ENCODE peak calls at places on chromosomes 2 and 18, in seven cellular contexts. One of them, this sample, is unnamed. For H3K9me3, the result is how much of the 10 kb centered on the place peaks cover.

GRCh38 chr18:69071680-69072079 is 273.8 kb downstream of the CCDC102B start:
- DNase-seq in prostate gland: no peak
- DNase-seq in HepG2: no peak
- DNase-seq in suprapubic skin: no peak
- DNase-seq in spleen: no peak
- DNase-seq in H1: no peak
- DNase-seq in transverse colon: no peak
- DNase-seq in this sample: no peak

GRCh38 chr2:196234672-196235071 is 63.3 kb upstream of the STK17B start:
- DNase-seq in suprapubic skin: no peak
- DNase-seq in transverse colon: no peak
- DNase-seq in H1: no peak
- DNase-seq in prostate gland: no peak
- DNase-seq in HepG2: no peak
- DNase-seq in spleen: no peak
- DNase-seq in this sample: no peak

GRCh38 chr2:79935771-79936657 is 368.5 kb downstream of the LRRTM1 start:
- DNase-seq in prostate gland: peak
- DNase-seq in transverse colon: peak
- DNase-seq in suprapubic skin: no peak
- DNase-seq in H1: peak
- DNase-seq in HepG2: peak
- DNase-seq in spleen: no peak
- DNase-seq in this sample: no peak

GRCh38 chr2:9967053-9967775 is 15.7 kb downstream of the GRHL1 start:
- DNase-seq in suprapubic skin: no peak
- DNase-seq in prostate gland: no peak
- DNase-seq in transverse colon: no peak
- DNase-seq in spleen: no peak
- DNase-seq in H1: no peak
- DNase-seq in HepG2: no peak
- DNase-seq in this sample: no peak

GRCh38 chr2:121598087-121598486 is 51.2 kb downstream of the CLASP1 start:
- DNase-seq in transverse colon: no peak
- DNase-seq in HepG2: peak
- DNase-seq in H1: no peak
- DNase-seq in suprapubic skin: no peak
- DNase-seq in spleen: no peak
- DNase-seq in prostate gland: no peak
- DNase-seq in this sample: no peak

GRCh38 chr2:157751462-157752058 is 122.9 kb upstream of the ACVR1C start:
- DNase-seq in prostate gland: no peak
- DNase-seq in H1: no peak
- DNase-seq in suprapubic skin: no peak
- DNase-seq in spleen: no peak
- DNase-seq in transverse colon: no peak
- DNase-seq in HepG2: peak
- DNase-seq in this sample: no peak

GRCh38 chr2:164504253-164504652 is 117.0 kb downstream of the GRB14 start:
- DNase-seq in spleen: no peak
- DNase-seq in prostate gland: no peak
- DNase-seq in transverse colon: no peak
- DNase-seq in HepG2: peak
- DNase-seq in suprapubic skin: no peak
- DNase-seq in H1: no peak
- DNase-seq in this sample: no peak

GRCh38 chr18:6737833-6738232 is 8.3 kb downstream of the ARHGAP28 start:
- DNase-seq in transverse colon: no peak
- DNase-seq in HepG2: no peak
- DNase-seq in spleen: no peak
- DNase-seq in prostate gland: no peak
- DNase-seq in suprapubic skin: no peak
- DNase-seq in H1: no peak
- DNase-seq in this sample: no peak

GRCh38 chr2:26119521-26119920 is 53.4 kb upstream of the GAREM2 start:
- DNase-seq in spleen: no peak
- DNase-seq in suprapubic skin: no peak
- DNase-seq in H1: no peak
- DNase-seq in prostate gland: no peak
- DNase-seq in transverse colon: no peak
- DNase-seq in HepG2: no peak
- DNase-seq in this sample: no peak

GRCh38 chr18:7898181-7898580 is 331.1 kb downstream of the PTPRM start:
- DNase-seq in prostate gland: no peak
- DNase-seq in transverse colon: no peak
- DNase-seq in H1: no peak
- DNase-seq in HepG2: no peak
- DNase-seq in spleen: no peak
- DNase-seq in suprapubic skin: no peak
- DNase-seq in this sample: no peak

GRCh38 chr18:77262655-77263470 is 13.2 kb downstream of the GALR1 start:
- DNase-seq in suprapubic skin: no peak
- DNase-seq in HepG2: peak
- DNase-seq in transverse colon: no peak
- DNase-seq in H1: no peak
- DNase-seq in spleen: no peak
- DNase-seq in prostate gland: peak
- DNase-seq in this sample: no peak

GRCh38 chr2:9844581-9844980 is 1.3 kb downstream of the TAF1B start:
- DNase-seq in spleen: no peak
- DNase-seq in HepG2: no peak
- DNase-seq in prostate gland: no peak
- DNase-seq in H1: no peak
- DNase-seq in suprapubic skin: no peak
- DNase-seq in transverse colon: no peak
- DNase-seq in this sample: no peak

GRCh38 chr2:181943411-181944124 is 42.1 kb upstream of the PPP1R1C start:
- DNase-seq in transverse colon: no peak
- DNase-seq in suprapubic skin: no peak
- DNase-seq in prostate gland: no peak
- DNase-seq in spleen: no peak
- DNase-seq in HepG2: no peak
- DNase-seq in H1: no peak
- DNase-seq in this sample: no peak

GRCh38 chr2:113132622-113133021 is 5.2 kb downstream of the IL1RN start:
- DNase-seq in prostate gland: no peak
- DNase-seq in H1: no peak
- DNase-seq in suprapubic skin: no peak
- DNase-seq in HepG2: no peak
- DNase-seq in spleen: peak
- DNase-seq in transverse colon: no peak
- DNase-seq in this sample: no peak

GRCh38 chr2:129911363-129912065 is 68.0 kb upstream of the RAB6C start:
- DNase-seq in prostate gland: no peak
- DNase-seq in suprapubic skin: no peak
- DNase-seq in H1: no peak
- DNase-seq in transverse colon: no peak
- DNase-seq in spleen: no peak
- DNase-seq in HepG2: no peak
- DNase-seq in this sample: peak

GRCh38 chr2:43376523-43377198 is 150.3 kb upstream of the ZFP36L2 start:
- DNase-seq in HepG2: peak
- DNase-seq in transverse colon: no peak
- DNase-seq in prostate gland: no peak
- DNase-seq in spleen: no peak
- DNase-seq in suprapubic skin: no peak
- DNase-seq in H1: peak
- DNase-seq in this sample: no peak

GRCh38 chr18:61400714-61401113 is 67.5 kb downstream of the CDH20 start:
- DNase-seq in transverse colon: no peak
- DNase-seq in prostate gland: no peak
- DNase-seq in suprapubic skin: no peak
- DNase-seq in HepG2: no peak
- DNase-seq in spleen: no peak
- DNase-seq in H1: no peak
- DNase-seq in this sample: no peak

GRCh38 chr2:83951378-83951947 is 507.6 kb downstream of the SUCLG1 start:
- DNase-seq in transverse colon: no peak
- DNase-seq in HepG2: no peak
- DNase-seq in spleen: no peak
- DNase-seq in suprapubic skin: no peak
- DNase-seq in prostate gland: no peak
- DNase-seq in H1: no peak
- DNase-seq in this sample: no peak

GRCh38 chr18:56319953-56320352 is 318.4 kb downstream of the TXNL1 start:
- DNase-seq in suprapubic skin: no peak
- DNase-seq in prostate gland: no peak
- DNase-seq in H1: no peak
- DNase-seq in HepG2: no peak
- DNase-seq in transverse colon: no peak
- DNase-seq in spleen: no peak
- DNase-seq in this sample: no peak

GRCh38 chr18:48779462-48779861 is 171.3 kb downstream of the SMAD7 start:
- DNase-seq in transverse colon: no peak
- DNase-seq in prostate gland: no peak
- DNase-seq in suprapubic skin: no peak
- DNase-seq in spleen: no peak
- DNase-seq in HepG2: no peak
- DNase-seq in H1: no peak
- DNase-seq in this sample: no peak

GRCh38 chr2:241295326-241296095 is 20.0 kb downstream of the HDLBP start:
- DNase-seq in H1: no peak
- DNase-seq in spleen: no peak
- DNase-seq in prostate gland: no peak
- DNase-seq in transverse colon: no peak
- DNase-seq in HepG2: no peak
- DNase-seq in suprapubic skin: no peak
- DNase-seq in this sample: no peak

GRCh38 chr2:150404147-150404546 is 83.3 kb downstream of the RND3 start:
- DNase-seq in HepG2: no peak
- DNase-seq in prostate gland: no peak
- DNase-seq in suprapubic skin: no peak
- DNase-seq in H1: no peak
- DNase-seq in transverse colon: no peak
- DNase-seq in spleen: no peak
- DNase-seq in this sample: no peak

GRCh38 chr2:239716536-239717318 is 308.4 kb downstream of the NDUFA10 start:
- DNase-seq in prostate gland: no peak
- DNase-seq in suprapubic skin: peak
- DNase-seq in spleen: peak
- DNase-seq in HepG2: no peak
- DNase-seq in transverse colon: no peak
- DNase-seq in H1: no peak
- DNase-seq in this sample: no peak

GRCh38 chr2:239715202-239715601 is 309.9 kb downstream of the NDUFA10 start:
- DNase-seq in prostate gland: no peak
- DNase-seq in transverse colon: no peak
- DNase-seq in spleen: peak
- DNase-seq in suprapubic skin: peak
- DNase-seq in H1: no peak
- DNase-seq in HepG2: no peak
- DNase-seq in this sample: no peak

GRCh38 chr2:239714116-239714515 is 311.0 kb downstream of the NDUFA10 start:
- DNase-seq in spleen: peak
- DNase-seq in suprapubic skin: no peak
- DNase-seq in transverse colon: no peak
- DNase-seq in HepG2: no peak
- DNase-seq in H1: no peak
- DNase-seq in prostate gland: no peak
- DNase-seq in this sample: no peak

GRCh38 chr2:239716009-239716408 is 309.1 kb downstream of the NDUFA10 start:
- DNase-seq in suprapubic skin: no peak
- DNase-seq in transverse colon: no peak
- DNase-seq in prostate gland: no peak
- DNase-seq in spleen: no peak
- DNase-seq in HepG2: no peak
- DNase-seq in H1: no peak
- DNase-seq in this sample: no peak

GRCh38 chr2:239715606-239716005 is 309.5 kb downstream of the NDUFA10 start:
- DNase-seq in spleen: peak
- DNase-seq in suprapubic skin: peak
- DNase-seq in prostate gland: no peak
- DNase-seq in transverse colon: no peak
- DNase-seq in H1: no peak
- DNase-seq in HepG2: no peak
- DNase-seq in this sample: no peak
- H3K9me3 ChIP-seq in spleen: under half
- H3K9me3 ChIP-seq in suprapubic skin: under half
- H3K9me3 ChIP-seq in prostate gland: under half
- H3K9me3 ChIP-seq in transverse colon: under half
- H3K9me3 ChIP-seq in H1: under half
- H3K9me3 ChIP-seq in HepG2: under half
- H3K9me3 ChIP-seq in this sample: under half

GRCh38 chr2:63434597-63434996 is 153.7 kb downstream of the WDPCP start:
- DNase-seq in H1: no peak
- DNase-seq in prostate gland: no peak
- DNase-seq in transverse colon: no peak
- DNase-seq in suprapubic skin: no peak
- DNase-seq in HepG2: no peak
- DNase-seq in spleen: no peak
- DNase-seq in this sample: no peak
- TF ChIP-seq POLR2AphosphoS5 in H1: no peak
- TF ChIP-seq POLR2AphosphoS5 in prostate gland: no peak
- TF ChIP-seq POLR2AphosphoS5 in transverse colon: no peak
- TF ChIP-seq POLR2AphosphoS5 in suprapubic skin: no peak
- TF ChIP-seq POLR2AphosphoS5 in HepG2: no peak
- TF ChIP-seq POLR2AphosphoS5 in spleen: no peak
- TF ChIP-seq POLR2AphosphoS5 in this sample: no peak

GRCh38 chr2:63699549-63699839 is 110.7 kb downstream of the MDH1 start:
- DNase-seq in suprapubic skin: no peak
- DNase-seq in transverse colon: no peak
- DNase-seq in HepG2: no peak
- DNase-seq in H1: no peak
- DNase-seq in spleen: no peak
- DNase-seq in prostate gland: no peak
- DNase-seq in this sample: no peak

GRCh38 chr2:63701406-63701805 is 112.6 kb downstream of the MDH1 start:
- DNase-seq in H1: no peak
- DNase-seq in spleen: no peak
- DNase-seq in prostate gland: no peak
- DNase-seq in HepG2: no peak
- DNase-seq in suprapubic skin: no peak
- DNase-seq in transverse colon: no peak
- DNase-seq in this sample: no peak

GRCh38 chr2:63700276-63700675 is 111.5 kb downstream of the MDH1 start:
- DNase-seq in spleen: no peak
- DNase-seq in suprapubic skin: no peak
- DNase-seq in transverse colon: no peak
- DNase-seq in prostate gland: no peak
- DNase-seq in H1: no peak
- DNase-seq in HepG2: no peak
- DNase-seq in this sample: no peak

GRCh38 chr2:63697160-63697559 is 108.4 kb downstream of the MDH1 start:
- DNase-seq in HepG2: no peak
- DNase-seq in transverse colon: no peak
- DNase-seq in prostate gland: no peak
- DNase-seq in H1: no peak
- DNase-seq in suprapubic skin: no peak
- DNase-seq in spleen: no peak
- DNase-seq in this sample: no peak

GRCh38 chr2:63698825-63699548 is 110.2 kb downstream of the MDH1 start:
- DNase-seq in H1: peak
- DNase-seq in spleen: no peak
- DNase-seq in prostate gland: peak
- DNase-seq in HepG2: peak
- DNase-seq in suprapubic skin: peak
- DNase-seq in transverse colon: peak
- DNase-seq in this sample: no peak
- TF ChIP-seq POLR2A in H1: no peak
- TF ChIP-seq POLR2A in spleen: no peak
- TF ChIP-seq POLR2A in prostate gland: no peak
- TF ChIP-seq POLR2A in HepG2: no peak
- TF ChIP-seq POLR2A in suprapubic skin: no peak
- TF ChIP-seq POLR2A in transverse colon: no peak
- TF ChIP-seq POLR2A in this sample: no peak

GRCh38 chr18:78571831-78572347 is 407.7 kb upstream of the SALL3 start:
- DNase-seq in spleen: peak
- DNase-seq in transverse colon: no peak
- DNase-seq in prostate gland: no peak
- DNase-seq in H1: no peak
- DNase-seq in HepG2: no peak
- DNase-seq in suprapubic skin: no peak
- DNase-seq in this sample: no peak
- H3K9me3 ChIP-seq in spleen: half or more
- H3K9me3 ChIP-seq in transverse colon: under half
- H3K9me3 ChIP-seq in prostate gland: under half
- H3K9me3 ChIP-seq in H1: under half
- H3K9me3 ChIP-seq in HepG2: under half
- H3K9me3 ChIP-seq in suprapubic skin: under half
- H3K9me3 ChIP-seq in this sample: under half